ENCODE peak calls at places on chromosomes 7 and 10, in six cellular contexts. W, Y, U, D, A and T are unnamed samples.

GRCh38 chr7:151689196-151689971 is 169.7 kb upstream of the RHEB start:
- DNase-seq in D (peak), W (no peak), A (peak), Y (no peak), U (no peak), T (no peak)

GRCh38 chr10:22427101-22427500 is 81.8 kb downstream of the SPAG6 start:
- DNase-seq in U (no peak), D (no peak), Y (no peak), A (peak), W (no peak), T (no peak)

GRCh38 chr10:122504551-122504950 is 43.2 kb downstream of the HTRA1 start:
- DNase-seq in U (peak), D (peak), Y (no peak), W (no peak), A (peak), T (no peak)

GRCh38 chr7:129569811-129570215 is 41.7 kb upstream of the NRF1 start:
- DNase-seq in Y (no peak), A (peak), W (no peak), U (peak), D (no peak), T (no peak)

GRCh38 chr10:74445493-74445892 is 294.5 kb downstream of the ADK start:
- DNase-seq in D (no peak), U (no peak), W (no peak), A (no peak), Y (no peak), T (no peak)

GRCh38 chr7:103413407-103413806 is 32.6 kb downstream of the SLC26A5 start:
- DNase-seq in U (no peak), D (no peak), W (no peak), Y (no peak), A (no peak), T (no peak)

GRCh38 chr10:11469575-11470391 is 141.7 kb downstream of the USP6NL start:
- DNase-seq in D (no peak), W (no peak), U (no peak), Y (peak), A (no peak), T (no peak)

GRCh38 chr10:78973901-78974408 is 94.8 kb upstream of the ZMIZ1 start:
- DNase-seq in Y (peak), W (no peak), A (peak), D (no peak), U (no peak), T (peak)

GRCh38 chr7:3979956-3980643 is 679.0 kb downstream of the SDK1 start:
- DNase-seq in D (no peak), U (no peak), W (no peak), Y (no peak), A (peak), T (no peak)

GRCh38 chr10:89521368-89521767 is 14.0 kb downstream of the SLC16A12 start:
- DNase-seq in D (no peak), U (no peak), Y (no peak), A (no peak), W (no peak), T (no peak)

GRCh38 chr10:101939718-101940117 is 96.1 kb upstream of the KCNIP2 start:
- DNase-seq in D (no peak), W (no peak), A (no peak), Y (no peak), U (no peak), T (no peak)

GRCh38 chr7:18508441-18509427 is 13.2 kb downstream of the HDAC9 start:
- DNase-seq in A (peak), U (no peak), Y (no peak), D (no peak), W (peak), T (no peak)

GRCh38 chr10:5871596-5871995 is 18.1 kb downstream of the ANKRD16 start:
- DNase-seq in D (no peak), W (no peak), U (no peak), A (peak), Y (no peak), T (no peak)

GRCh38 chr10:43202224-43202656 is 64.0 kb downstream of the CSGALNACT2 start:
- DNase-seq in Y (peak), A (no peak), W (peak), U (peak), D (peak), T (peak)

GRCh38 chr7:116316838-116317612 is 106.7 kb downstream of the TES start:
- DNase-seq in U (no peak), Y (no peak), A (peak), W (peak), D (peak), T (no peak)

GRCh38 chr7:25901658-25902057 is 250.3 kb upstream of the NFE2L3 start:
- DNase-seq in Y (no peak), A (no peak), U (no peak), D (no peak), W (no peak), T (no peak)

GRCh38 chr7:27237735-27238334 is 4.8 kb upstream of the EVX1 start:
- DNase-seq in W (no peak), D (peak), U (no peak), Y (no peak), A (peak), T (no peak)

GRCh38 chr10:30999084-30999712 is 32.5 kb downstream of the ZNF438 start:
- DNase-seq in Y (no peak), W (no peak), D (no peak), A (no peak), U (no peak), T (no peak)

GRCh38 chr10:6269953-6270867 is 67.5 kb downstream of the PFKFB3 start:
- DNase-seq in Y (no peak), W (peak), D (no peak), A (peak), U (peak), T (no peak)

GRCh38 chr10:34217524-34217923 is 597.6 kb downstream of the PARD3 start:
- DNase-seq in U (no peak), A (no peak), W (no peak), Y (no peak), D (no peak), T (no peak)

GRCh38 chr7:94296886-94297285 is 97.8 kb upstream of the COL1A2 start:
- DNase-seq in Y (no peak), U (no peak), W (no peak), A (no peak), D (no peak), T (no peak)

GRCh38 chr7:143239822-143240221 is 18.0 kb downstream of the TAS2R40 start:
- DNase-seq in Y (no peak), D (no peak), A (no peak), W (no peak), U (no peak), T (no peak)

GRCh38 chr7:88455696-88456095 is 149.0 kb upstream of the STEAP4 start:
- DNase-seq in A (peak), Y (no peak), W (no peak), U (no peak), D (no peak), T (no peak)

DNA sequence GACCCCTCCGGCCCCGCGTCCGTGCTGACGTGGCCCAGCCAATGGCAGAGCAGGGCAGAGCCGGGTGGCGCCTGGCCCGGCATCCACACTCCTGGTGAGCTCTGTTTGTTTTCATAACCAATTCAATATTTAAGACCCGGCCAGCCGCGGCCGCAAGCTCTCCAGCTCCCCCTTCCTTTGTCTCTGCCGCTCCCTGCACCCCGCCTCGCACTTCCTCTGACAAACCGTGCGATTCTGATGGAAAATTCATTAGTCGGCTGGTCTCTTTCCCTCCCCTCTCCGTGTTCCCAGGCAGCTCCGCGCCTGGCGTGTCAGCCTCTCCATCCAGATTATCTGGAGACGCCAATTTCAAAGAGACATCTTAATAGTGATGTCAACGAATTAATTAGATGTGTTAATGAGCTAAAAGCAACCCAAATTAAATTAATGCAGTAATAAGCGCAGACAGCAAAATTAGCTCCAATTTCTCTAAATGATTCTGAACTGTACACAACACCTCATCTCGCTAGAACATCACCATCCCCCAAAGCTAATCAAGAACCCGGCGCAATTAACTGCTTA is 55.3 kb downstream of the MICALL2 start:
- DNase-seq in U (no peak), Y (peak), A (peak), D (no peak), W (no peak), T (no peak)
- TF ChIP-seq CTCF in U (no peak), Y (no peak), A (peak), D (no peak), W (no peak), T (no peak)

GRCh38 chr7:6164491-6164890 is 107.9 kb downstream of the CYTH3 start:
- DNase-seq in W (no peak), Y (peak), A (no peak), U (no peak), D (no peak), T (peak)
- TF ChIP-seq CTCF in W (no peak), Y (peak), A (no peak), U (no peak), D (no peak), T (no peak)

DNA sequence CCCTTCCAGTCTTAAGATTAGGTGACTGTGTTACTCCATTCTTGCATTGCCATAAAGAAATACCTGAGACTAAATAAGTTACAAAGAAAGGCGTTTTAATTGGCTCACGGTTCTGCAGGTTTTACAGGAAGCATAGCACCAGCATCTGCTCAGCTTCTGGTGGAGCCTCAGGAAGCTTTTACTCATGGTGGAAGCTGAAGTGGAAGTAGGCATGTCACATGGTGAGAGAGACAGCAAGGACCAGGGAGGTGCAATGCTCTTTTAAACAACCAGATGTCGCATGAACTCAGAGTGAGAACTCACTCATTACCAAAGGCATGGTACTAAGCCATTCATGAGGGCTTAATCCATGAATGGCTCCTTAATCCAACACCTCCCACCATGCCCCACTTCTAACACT is 34.0 kb upstream of the TMEM273 start:
- DNase-seq in D (no peak), Y (no peak), W (no peak), U (no peak), A (no peak), T (no peak)
- TF ChIP-seq CTCF in D (no peak), Y (no peak), W (no peak), U (no peak), A (no peak), T (no peak)

GRCh38 chr7:14876194-14876593 is 26.4 kb downstream of the DGKB start:
- DNase-seq in Y (no peak), D (no peak), W (no peak), A (no peak), U (no peak), T (no peak)
- TF ChIP-seq CTCF in Y (no peak), D (no peak), W (no peak), A (no peak), U (no peak), T (no peak)

DNA sequence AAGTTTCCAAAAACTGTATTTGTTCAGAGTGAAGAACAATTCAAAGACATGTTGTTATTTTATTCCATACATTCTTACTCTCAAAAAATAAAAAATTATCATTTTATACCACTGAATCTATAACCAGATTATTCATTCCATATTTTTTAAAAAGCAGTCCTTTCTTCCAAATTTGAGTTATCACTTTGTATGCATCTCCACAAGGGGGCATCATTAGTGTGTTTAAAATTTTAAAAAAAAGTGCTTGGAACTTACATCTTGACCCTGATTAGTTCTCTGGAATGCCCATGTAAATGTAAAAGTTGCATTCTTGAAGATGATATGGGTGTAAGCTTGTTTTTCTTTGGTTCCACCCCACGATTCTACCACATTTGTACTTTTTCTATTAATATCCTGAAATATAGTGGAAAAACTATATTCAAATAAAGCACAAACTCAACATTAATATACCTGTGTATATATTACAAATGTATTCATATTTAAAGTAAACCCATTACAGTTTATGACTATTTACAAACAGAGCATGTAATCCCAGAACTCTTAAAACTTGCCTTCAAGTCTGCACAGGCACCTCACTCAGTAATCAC is 144.9 kb downstream of the ELAPOR2 start:
- DNase-seq in A (peak), D (no peak), U (no peak), Y (no peak), W (peak), T (no peak)
- TF ChIP-seq CTCF in A (peak), D (peak), U (peak), Y (peak), W (no peak), T (peak)

GRCh38 chr7:1103789-1104513 is 16.0 kb downstream of the GPER1 start:
- DNase-seq in A (no peak), U (no peak), W (no peak), D (no peak), Y (no peak), T (no peak)

GRCh38 chr7:1103009-1103788 is 15.3 kb downstream of the GPER1 start:
- DNase-seq in U (no peak), D (no peak), W (peak), A (no peak), Y (no peak), T (no peak)

GRCh38 chr7:1100886-1101579 is 13.1 kb downstream of the GPER1 start:
- DNase-seq in D (no peak), A (no peak), W (no peak), U (no peak), Y (no peak), T (no peak)

GRCh38 chr7:1100386-1100785 is 12.5 kb downstream of the GPER1 start:
- DNase-seq in W (no peak), U (no peak), A (peak), D (no peak), Y (no peak), T (no peak)

GRCh38 chr7:1101580-1102431 is 13.9 kb downstream of the GPER1 start:
- DNase-seq in Y (no peak), D (peak), U (no peak), A (peak), W (no peak), T (no peak)
- TF ChIP-seq CTCF in Y (no peak), D (peak), U (no peak), A (no peak), W (no peak), T (no peak)

GRCh38 chr7:8214162-8214897 is 47.6 kb downstream of the ICA1 start:
- DNase-seq in D (no peak), A (peak), U (no peak), Y (no peak), W (no peak), T (no peak)
- TF ChIP-seq CTCF in D (no peak), A (no peak), U (no peak), Y (no peak), W (no peak), T (no peak)